ENCODE peak calls at places on chromosomes 12 and 14, in nine cellular contexts. One of them, this sample, is unnamed.
A peak's percentile ranks its signal among the peaks of the same experiment; 100 is the strongest.

GRCh38 chr14:34053666-34054065 is 102.8 kb upstream of the EGLN3 start:
- DNase-seq in osteocyte: peak; percentile 57
- DNase-seq in Calu3: no peak
- DNase-seq in GM12878: no peak
- DNase-seq in HFFc6: no peak
- DNase-seq in left ventricle myocardium inferior: peak; percentile 53
- DNase-seq in omental fat pad: no peak
- DNase-seq in left lung: no peak
- DNase-seq in choroid plexus epithelial cell: no peak
- DNase-seq in this sample: no peak

GRCh38 chr12:118034429-118035193 is 18.1 kb downstream of the RFC5 start:
- DNase-seq in osteocyte: no peak
- DNase-seq in Calu3: peak; percentile 44
- DNase-seq in GM12878: no peak
- DNase-seq in HFFc6: peak; percentile 67
- DNase-seq in left ventricle myocardium inferior: no peak
- DNase-seq in omental fat pad: no peak
- DNase-seq in left lung: no peak
- DNase-seq in choroid plexus epithelial cell: peak; percentile 68
- DNase-seq in this sample: no peak

GRCh38 chr12:114729731-114730130 is 45.8 kb upstream of the TBX3 start:
- DNase-seq in osteocyte: no peak
- DNase-seq in Calu3: no peak
- DNase-seq in GM12878: no peak
- DNase-seq in HFFc6: peak; percentile 74
- DNase-seq in left ventricle myocardium inferior: no peak
- DNase-seq in omental fat pad: no peak
- DNase-seq in left lung: no peak
- DNase-seq in choroid plexus epithelial cell: peak; percentile 44
- DNase-seq in this sample: no peak

GRCh38 chr12:54970741-54971140 is 13.8 kb downstream of the TESPA1 start:
- DNase-seq in osteocyte: no peak
- DNase-seq in Calu3: no peak
- DNase-seq in GM12878: no peak
- DNase-seq in HFFc6: no peak
- DNase-seq in left ventricle myocardium inferior: no peak
- DNase-seq in omental fat pad: no peak
- DNase-seq in left lung: no peak
- DNase-seq in choroid plexus epithelial cell: no peak
- DNase-seq in this sample: no peak

GRCh38 chr14:36941783-36942521 is 230.5 kb downstream of the SLC25A21 start:
- DNase-seq in osteocyte: peak; percentile 87
- DNase-seq in Calu3: peak; percentile 84
- DNase-seq in GM12878: no peak
- DNase-seq in HFFc6: peak; percentile 47
- DNase-seq in left ventricle myocardium inferior: peak; percentile 66
- DNase-seq in omental fat pad: peak; percentile 68
- DNase-seq in left lung: peak; percentile 47
- DNase-seq in choroid plexus epithelial cell: peak; percentile 84
- DNase-seq in this sample: no peak

GRCh38 chr12:30926243-30927209 is at the start of gene TSPAN11:
- DNase-seq in osteocyte: no peak
- DNase-seq in Calu3: no peak
- DNase-seq in GM12878: no peak
- DNase-seq in HFFc6: no peak
- DNase-seq in left ventricle myocardium inferior: peak; percentile 34
- DNase-seq in omental fat pad: no peak
- DNase-seq in left lung: no peak
- DNase-seq in choroid plexus epithelial cell: peak; percentile 50
- DNase-seq in this sample: no peak

GRCh38 chr14:81618695-81619094 is 85.0 kb upstream of the SEL1L start:
- DNase-seq in osteocyte: no peak
- DNase-seq in Calu3: no peak
- DNase-seq in GM12878: no peak
- DNase-seq in HFFc6: no peak
- DNase-seq in left ventricle myocardium inferior: no peak
- DNase-seq in omental fat pad: no peak
- DNase-seq in left lung: no peak
- DNase-seq in choroid plexus epithelial cell: no peak
- DNase-seq in this sample: no peak

GRCh38 chr14:94158239-94158888 is 15.8 kb upstream of the PPP4R4 start:
- DNase-seq in osteocyte: no peak
- DNase-seq in Calu3: no peak
- DNase-seq in GM12878: no peak
- DNase-seq in HFFc6: no peak
- DNase-seq in left ventricle myocardium inferior: no peak
- DNase-seq in omental fat pad: no peak
- DNase-seq in left lung: no peak
- DNase-seq in choroid plexus epithelial cell: no peak
- DNase-seq in this sample: no peak

GRCh38 chr12:91413591-91413990 is 231.0 kb upstream of the DCN start:
- DNase-seq in osteocyte: no peak
- DNase-seq in Calu3: peak; percentile 32
- DNase-seq in GM12878: no peak
- DNase-seq in HFFc6: no peak
- DNase-seq in left ventricle myocardium inferior: no peak
- DNase-seq in omental fat pad: no peak
- DNase-seq in left lung: no peak
- DNase-seq in choroid plexus epithelial cell: peak; percentile 81
- DNase-seq in this sample: no peak

GRCh38 chr12:67802723-67803122 is 154.2 kb downstream of the DYRK2 start:
- DNase-seq in osteocyte: no peak
- DNase-seq in Calu3: no peak
- DNase-seq in GM12878: no peak
- DNase-seq in HFFc6: no peak
- DNase-seq in left ventricle myocardium inferior: no peak
- DNase-seq in omental fat pad: no peak
- DNase-seq in left lung: no peak
- DNase-seq in choroid plexus epithelial cell: no peak
- DNase-seq in this sample: no peak

GRCh38 chr12:93380480-93381121 is 2.9 kb downstream of the NUDT4 start:
- DNase-seq in osteocyte: no peak
- DNase-seq in Calu3: no peak
- DNase-seq in GM12878: no peak
- DNase-seq in HFFc6: peak; percentile 14
- DNase-seq in left ventricle myocardium inferior: no peak
- DNase-seq in omental fat pad: no peak
- DNase-seq in left lung: no peak
- DNase-seq in choroid plexus epithelial cell: peak; percentile 62
- DNase-seq in this sample: no peak

GRCh38 chr14:77862154-77862783 is 62.4 kb downstream of the ADCK1 start:
- DNase-seq in osteocyte: peak; percentile 91
- DNase-seq in Calu3: peak; percentile 80
- DNase-seq in GM12878: peak; percentile 12
- DNase-seq in HFFc6: peak; percentile 31
- DNase-seq in left ventricle myocardium inferior: peak; percentile 75
- DNase-seq in omental fat pad: peak; percentile 90
- DNase-seq in left lung: peak; percentile 70
- DNase-seq in choroid plexus epithelial cell: peak; percentile 73
- DNase-seq in this sample: peak; percentile 63

GRCh38 chr14:29734732-29735131 is 192.9 kb downstream of the PRKD1 start:
- DNase-seq in osteocyte: no peak
- DNase-seq in Calu3: no peak
- DNase-seq in GM12878: no peak
- DNase-seq in HFFc6: no peak
- DNase-seq in left ventricle myocardium inferior: no peak
- DNase-seq in omental fat pad: no peak
- DNase-seq in left lung: no peak
- DNase-seq in choroid plexus epithelial cell: no peak
- DNase-seq in this sample: no peak

GRCh38 chr12:13661005-13661887 is 320.2 kb downstream of the GRIN2B start:
- DNase-seq in osteocyte: no peak
- DNase-seq in Calu3: peak; percentile 62
- DNase-seq in GM12878: peak; percentile 3
- DNase-seq in HFFc6: peak; percentile 1
- DNase-seq in left ventricle myocardium inferior: no peak
- DNase-seq in omental fat pad: no peak
- DNase-seq in left lung: no peak
- DNase-seq in choroid plexus epithelial cell: peak; percentile 50
- DNase-seq in this sample: no peak

GRCh38 chr14:51552275-51552674 is 99.4 kb upstream of the FRMD6 start:
- DNase-seq in osteocyte: no peak
- DNase-seq in Calu3: no peak
- DNase-seq in GM12878: no peak
- DNase-seq in HFFc6: no peak
- DNase-seq in left ventricle myocardium inferior: no peak
- DNase-seq in omental fat pad: no peak
- DNase-seq in left lung: no peak
- DNase-seq in choroid plexus epithelial cell: no peak
- DNase-seq in this sample: no peak

GRCh38 chr14:101559624-101560533 is 1.4 kb upstream of the DIO3 start:
- DNase-seq in osteocyte: no peak
- DNase-seq in Calu3: peak; percentile 77
- DNase-seq in GM12878: no peak
- DNase-seq in HFFc6: no peak
- DNase-seq in left ventricle myocardium inferior: peak; percentile 32
- DNase-seq in omental fat pad: no peak
- DNase-seq in left lung: no peak
- DNase-seq in choroid plexus epithelial cell: peak; percentile 11
- DNase-seq in this sample: no peak

GRCh38 chr12:91127751-91128150 is 16.5 kb upstream of the LUM start:
- DNase-seq in osteocyte: no peak
- DNase-seq in Calu3: no peak
- DNase-seq in GM12878: no peak
- DNase-seq in HFFc6: peak; percentile 62
- DNase-seq in left ventricle myocardium inferior: no peak
- DNase-seq in omental fat pad: no peak
- DNase-seq in left lung: no peak
- DNase-seq in choroid plexus epithelial cell: peak; percentile 67
- DNase-seq in this sample: no peak

GRCh38 chr12:105485321-105485910 is 154.9 kb downstream of the C12orf75 start:
- DNase-seq in osteocyte: no peak
- DNase-seq in Calu3: peak; percentile 26
- DNase-seq in GM12878: no peak
- DNase-seq in HFFc6: peak; percentile 73
- DNase-seq in left ventricle myocardium inferior: peak; percentile 46
- DNase-seq in omental fat pad: no peak
- DNase-seq in left lung: no peak
- DNase-seq in choroid plexus epithelial cell: peak; percentile 94
- DNase-seq in this sample: no peak

GRCh38 chr14:89440997-89441909 is 24.2 kb upstream of the FOXN3 start:
- DNase-seq in osteocyte: no peak
- DNase-seq in Calu3: no peak
- DNase-seq in GM12878: no peak
- DNase-seq in HFFc6: no peak
- DNase-seq in left ventricle myocardium inferior: no peak
- DNase-seq in omental fat pad: no peak
- DNase-seq in left lung: no peak
- DNase-seq in choroid plexus epithelial cell: no peak
- DNase-seq in this sample: no peak

GRCh38 chr14:100417466-100417865 is 94.3 kb downstream of the SLC25A47 start:
- DNase-seq in osteocyte: peak; percentile 92
- DNase-seq in Calu3: peak; percentile 77
- DNase-seq in GM12878: no peak
- DNase-seq in HFFc6: peak; percentile 93
- DNase-seq in left ventricle myocardium inferior: no peak
- DNase-seq in omental fat pad: no peak
- DNase-seq in left lung: no peak
- DNase-seq in choroid plexus epithelial cell: peak; percentile 96
- DNase-seq in this sample: no peak
- TF ChIP-seq CTCF in osteocyte: peak; percentile 88
- TF ChIP-seq CTCF in Calu3: peak; percentile 50
- TF ChIP-seq CTCF in GM12878: no peak
- TF ChIP-seq CTCF in HFFc6: peak; percentile 84
- TF ChIP-seq CTCF in left ventricle myocardium inferior: peak; percentile 42
- TF ChIP-seq CTCF in omental fat pad: no peak
- TF ChIP-seq CTCF in left lung: peak; percentile 21
- TF ChIP-seq CTCF in choroid plexus epithelial cell: peak; percentile 96
- TF ChIP-seq CTCF in this sample: no peak

GRCh38 chr12:49511410-49511809 is 27.4 kb upstream of the KCNH3 start:
- DNase-seq in osteocyte: no peak
- DNase-seq in Calu3: no peak
- DNase-seq in GM12878: no peak
- DNase-seq in HFFc6: no peak
- DNase-seq in left ventricle myocardium inferior: no peak
- DNase-seq in omental fat pad: no peak
- DNase-seq in left lung: no peak
- DNase-seq in choroid plexus epithelial cell: no peak
- DNase-seq in this sample: no peak
- TF ChIP-seq CTCF in osteocyte: no peak
- TF ChIP-seq CTCF in Calu3: no peak
- TF ChIP-seq CTCF in GM12878: no peak
- TF ChIP-seq CTCF in HFFc6: no peak
- TF ChIP-seq CTCF in left ventricle myocardium inferior: no peak
- TF ChIP-seq CTCF in omental fat pad: no peak
- TF ChIP-seq CTCF in left lung: no peak
- TF ChIP-seq CTCF in choroid plexus epithelial cell: no peak
- TF ChIP-seq CTCF in this sample: no peak

GRCh38 chr14:68979722-68980552 is 835 bp upstream of the ACTN1 start:
- DNase-seq in osteocyte: no peak
- DNase-seq in Calu3: peak; percentile 33
- DNase-seq in GM12878: no peak
- DNase-seq in HFFc6: peak; percentile 36
- DNase-seq in left ventricle myocardium inferior: peak; percentile 50
- DNase-seq in omental fat pad: no peak
- DNase-seq in left lung: peak; percentile 61
- DNase-seq in choroid plexus epithelial cell: peak; percentile 55
- DNase-seq in this sample: no peak

GRCh38 chr14:68979021-68979721 is at the start of gene ACTN1:
- DNase-seq in osteocyte: peak; percentile 97
- DNase-seq in Calu3: peak; percentile 95
- DNase-seq in GM12878: peak; percentile 55
- DNase-seq in HFFc6: peak; percentile 97
- DNase-seq in left ventricle myocardium inferior: peak; percentile 93
- DNase-seq in omental fat pad: peak; percentile 68
- DNase-seq in left lung: peak; percentile 96
- DNase-seq in choroid plexus epithelial cell: peak; percentile 98
- DNase-seq in this sample: peak; percentile 91

GRCh38 chr14:68982581-68982980 is 3.5 kb upstream of the ACTN1 start:
- DNase-seq in osteocyte: no peak
- DNase-seq in Calu3: no peak
- DNase-seq in GM12878: no peak
- DNase-seq in HFFc6: peak; percentile 31
- DNase-seq in left ventricle myocardium inferior: no peak
- DNase-seq in omental fat pad: no peak
- DNase-seq in left lung: no peak
- DNase-seq in choroid plexus epithelial cell: peak; percentile 50
- DNase-seq in this sample: no peak

GRCh38 chr14:68981539-68981976 is 2.5 kb upstream of the ACTN1 start:
- DNase-seq in osteocyte: no peak
- DNase-seq in Calu3: no peak
- DNase-seq in GM12878: no peak
- DNase-seq in HFFc6: peak; percentile 52
- DNase-seq in left ventricle myocardium inferior: no peak
- DNase-seq in omental fat pad: no peak
- DNase-seq in left lung: no peak
- DNase-seq in choroid plexus epithelial cell: peak; percentile 90
- DNase-seq in this sample: no peak

GRCh38 chr14:68981124-68981523 is 2.0 kb upstream of the ACTN1 start:
- DNase-seq in osteocyte: no peak
- DNase-seq in Calu3: no peak
- DNase-seq in GM12878: no peak
- DNase-seq in HFFc6: no peak
- DNase-seq in left ventricle myocardium inferior: no peak
- DNase-seq in omental fat pad: no peak
- DNase-seq in left lung: no peak
- DNase-seq in choroid plexus epithelial cell: no peak
- DNase-seq in this sample: no peak
- TF ChIP-seq CTCF in osteocyte: no peak
- TF ChIP-seq CTCF in Calu3: no peak
- TF ChIP-seq CTCF in GM12878: no peak
- TF ChIP-seq CTCF in HFFc6: no peak
- TF ChIP-seq CTCF in left ventricle myocardium inferior: no peak
- TF ChIP-seq CTCF in omental fat pad: no peak
- TF ChIP-seq CTCF in left lung: no peak
- TF ChIP-seq CTCF in choroid plexus epithelial cell: no peak
- TF ChIP-seq CTCF in this sample: no peak

GRCh38 chr12:132342322-132342721 is 12.9 kb upstream of the GALNT9 start:
- DNase-seq in osteocyte: no peak
- DNase-seq in Calu3: peak; percentile 35
- DNase-seq in GM12878: no peak
- DNase-seq in HFFc6: no peak
- DNase-seq in left ventricle myocardium inferior: no peak
- DNase-seq in omental fat pad: no peak
- DNase-seq in left lung: no peak
- DNase-seq in choroid plexus epithelial cell: no peak
- DNase-seq in this sample: no peak
- TF ChIP-seq CTCF in osteocyte: no peak
- TF ChIP-seq CTCF in Calu3: peak; percentile 36
- TF ChIP-seq CTCF in GM12878: no peak
- TF ChIP-seq CTCF in HFFc6: peak; percentile 57
- TF ChIP-seq CTCF in left ventricle myocardium inferior: no peak
- TF ChIP-seq CTCF in omental fat pad: no peak
- TF ChIP-seq CTCF in left lung: no peak
- TF ChIP-seq CTCF in choroid plexus epithelial cell: peak; percentile 61
- TF ChIP-seq CTCF in this sample: peak; percentile 11

This sample was measured in CD14-positive monocyte.